ENCODE peak calls at places on chromosomes 16 and 17, in nine cellular contexts. One of them, this sample, is unnamed. For H3K4me1 and H3K36me3, the result is how much of the 10 kb centered on the place peaks cover.

GRCh38 chr17:18044609-18045008 is 5.4 kb downstream of the GID4 start:
- DNase-seq in ascending aorta: no peak
- DNase-seq in aorta: no peak
- DNase-seq in esophagus squamous epithelium: no peak
- DNase-seq in stomach: no peak
- DNase-seq in pancreas: no peak
- DNase-seq in CD8-positive, alpha-beta T cell: no peak
- DNase-seq in GM23338: no peak
- DNase-seq in tibial nerve: no peak
- DNase-seq in this sample: no peak

GRCh38 chr17:68238894-68239293 is 8.9 kb upstream of the AMZ2 start:
- DNase-seq in ascending aorta: no peak
- DNase-seq in aorta: no peak
- DNase-seq in esophagus squamous epithelium: no peak
- DNase-seq in stomach: no peak
- DNase-seq in pancreas: no peak
- DNase-seq in CD8-positive, alpha-beta T cell: no peak
- DNase-seq in GM23338: no peak
- DNase-seq in tibial nerve: no peak
- DNase-seq in this sample: no peak

GRCh38 chr16:90046971-90047713 is 27.9 kb upstream of the DBNDD1 start:
- DNase-seq in ascending aorta: peak
- DNase-seq in aorta: peak
- DNase-seq in esophagus squamous epithelium: no peak
- DNase-seq in stomach: peak
- DNase-seq in pancreas: peak
- DNase-seq in CD8-positive, alpha-beta T cell: no peak
- DNase-seq in GM23338: peak
- DNase-seq in tibial nerve: peak
- DNase-seq in this sample: no peak

GRCh38 chr17:7204335-7204734 is 15.3 kb downstream of the DLG4 start:
- DNase-seq in ascending aorta: no peak
- DNase-seq in aorta: no peak
- DNase-seq in esophagus squamous epithelium: no peak
- DNase-seq in stomach: no peak
- DNase-seq in pancreas: no peak
- DNase-seq in CD8-positive, alpha-beta T cell: no peak
- DNase-seq in GM23338: no peak
- DNase-seq in tibial nerve: no peak
- DNase-seq in this sample: no peak

GRCh38 chr16:15658556-15658955 is 8.5 kb downstream of the NDE1 start:
- DNase-seq in ascending aorta: no peak
- DNase-seq in aorta: no peak
- DNase-seq in esophagus squamous epithelium: no peak
- DNase-seq in stomach: no peak
- DNase-seq in pancreas: no peak
- DNase-seq in CD8-positive, alpha-beta T cell: no peak
- DNase-seq in GM23338: no peak
- DNase-seq in tibial nerve: no peak
- DNase-seq in this sample: no peak

GRCh38 chr17:48012151-48012520 is 25.5 kb downstream of the COPZ2 start:
- DNase-seq in ascending aorta: no peak
- DNase-seq in aorta: peak
- DNase-seq in esophagus squamous epithelium: no peak
- DNase-seq in stomach: peak
- DNase-seq in pancreas: no peak
- DNase-seq in CD8-positive, alpha-beta T cell: peak
- DNase-seq in GM23338: peak
- DNase-seq in tibial nerve: no peak
- DNase-seq in this sample: peak

GRCh38 chr16:81786321-81786720 is 7.2 kb downstream of the PLCG2 start:
- DNase-seq in ascending aorta: no peak
- DNase-seq in aorta: no peak
- DNase-seq in esophagus squamous epithelium: no peak
- DNase-seq in stomach: no peak
- DNase-seq in pancreas: no peak
- DNase-seq in CD8-positive, alpha-beta T cell: no peak
- DNase-seq in GM23338: peak
- DNase-seq in tibial nerve: no peak
- DNase-seq in this sample: no peak

GRCh38 chr16:17828012-17828411 is 357.3 kb upstream of the XYLT1 start:
- DNase-seq in ascending aorta: no peak
- DNase-seq in aorta: no peak
- DNase-seq in esophagus squamous epithelium: no peak
- DNase-seq in stomach: no peak
- DNase-seq in pancreas: no peak
- DNase-seq in CD8-positive, alpha-beta T cell: no peak
- DNase-seq in GM23338: no peak
- DNase-seq in tibial nerve: no peak
- DNase-seq in this sample: no peak

GRCh38 chr16:9056061-9056460 is 35.4 kb upstream of the HAPSTR1 start:
- DNase-seq in ascending aorta: no peak
- DNase-seq in aorta: no peak
- DNase-seq in esophagus squamous epithelium: no peak
- DNase-seq in stomach: no peak
- DNase-seq in pancreas: no peak
- DNase-seq in CD8-positive, alpha-beta T cell: no peak
- DNase-seq in GM23338: no peak
- DNase-seq in tibial nerve: no peak
- DNase-seq in this sample: no peak

GRCh38 chr17:78759203-78759968 is 22.7 kb downstream of the CYTH1 start:
- DNase-seq in ascending aorta: no peak
- DNase-seq in aorta: no peak
- DNase-seq in esophagus squamous epithelium: no peak
- DNase-seq in stomach: peak
- DNase-seq in pancreas: peak
- DNase-seq in CD8-positive, alpha-beta T cell: peak
- DNase-seq in GM23338: no peak
- DNase-seq in tibial nerve: no peak
- DNase-seq in this sample: peak

GRCh38 chr17:16917995-16918394 is 53.9 kb downstream of the TNFRSF13B start:
- DNase-seq in ascending aorta: no peak
- DNase-seq in aorta: peak
- DNase-seq in esophagus squamous epithelium: no peak
- DNase-seq in stomach: peak
- DNase-seq in pancreas: no peak
- DNase-seq in CD8-positive, alpha-beta T cell: no peak
- DNase-seq in GM23338: no peak
- DNase-seq in tibial nerve: no peak
- DNase-seq in this sample: no peak

DNA sequence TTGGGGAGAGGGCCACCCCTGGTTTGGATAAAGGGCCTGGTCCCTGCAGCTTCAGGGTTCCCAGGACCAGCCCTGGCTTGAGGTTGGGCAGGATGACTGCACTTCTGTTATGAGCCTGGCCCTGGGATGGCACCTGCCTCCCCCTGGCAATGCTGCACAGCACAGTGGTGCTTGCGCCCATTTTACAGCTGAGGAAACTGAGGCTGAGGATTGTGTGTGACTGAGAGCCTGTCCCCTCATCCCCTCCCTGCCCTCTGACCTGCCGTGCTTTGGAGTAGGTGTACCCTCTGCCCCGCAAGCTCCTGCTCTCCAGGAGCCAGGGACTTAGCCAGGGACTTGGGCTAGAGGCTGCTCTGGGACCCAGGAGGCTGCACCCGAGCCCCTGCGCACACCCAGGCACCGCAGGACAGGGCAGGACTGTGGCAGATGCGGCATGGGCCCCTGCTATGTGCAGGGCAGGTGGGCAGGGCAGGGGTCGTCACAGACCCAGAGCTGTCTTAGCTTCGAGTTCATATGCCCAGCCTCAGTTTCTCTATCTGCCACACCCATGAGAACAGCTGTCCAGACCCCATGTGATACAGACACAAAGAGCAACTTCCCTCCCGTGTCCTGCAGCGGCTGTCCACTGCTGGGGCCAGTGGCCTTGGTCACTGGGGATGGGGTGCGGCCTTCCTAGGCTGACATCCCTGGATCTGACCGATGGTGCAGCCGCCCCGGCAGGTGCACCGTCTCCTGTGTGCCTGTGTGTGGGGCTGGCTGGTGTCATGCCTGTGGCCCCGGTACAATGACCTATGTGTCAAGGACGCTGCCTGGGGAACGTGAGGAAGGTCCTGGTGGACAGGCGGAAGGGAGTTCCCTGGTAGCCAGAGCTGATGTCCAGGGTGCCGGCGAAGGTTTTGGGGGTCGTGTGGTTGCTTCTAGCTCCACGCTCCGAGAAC is 36.6 kb downstream of the BAHCC1 start:
- DNase-seq in ascending aorta: no peak
- DNase-seq in aorta: no peak
- DNase-seq in esophagus squamous epithelium: no peak
- DNase-seq in stomach: no peak
- DNase-seq in pancreas: no peak
- DNase-seq in CD8-positive, alpha-beta T cell: no peak
- DNase-seq in GM23338: no peak
- DNase-seq in tibial nerve: no peak
- DNase-seq in this sample: no peak
- H3K4me1 ChIP-seq in ascending aorta: under half
- H3K4me1 ChIP-seq in aorta: under half
- H3K4me1 ChIP-seq in esophagus squamous epithelium: half or more
- H3K4me1 ChIP-seq in stomach: half or more
- H3K4me1 ChIP-seq in pancreas: half or more
- H3K4me1 ChIP-seq in CD8-positive, alpha-beta T cell: under half
- H3K4me1 ChIP-seq in GM23338: under half
- H3K4me1 ChIP-seq in tibial nerve: half or more
- H3K4me1 ChIP-seq in this sample: under half

GRCh38 chr16:88589441-88589840 is 19.2 kb downstream of the ZC3H18 start:
- DNase-seq in ascending aorta: no peak
- DNase-seq in aorta: no peak
- DNase-seq in esophagus squamous epithelium: no peak
- DNase-seq in stomach: no peak
- DNase-seq in pancreas: no peak
- DNase-seq in CD8-positive, alpha-beta T cell: no peak
- DNase-seq in GM23338: no peak
- DNase-seq in tibial nerve: no peak
- DNase-seq in this sample: no peak
- H3K36me3 ChIP-seq in ascending aorta: under half
- H3K36me3 ChIP-seq in aorta: under half
- H3K36me3 ChIP-seq in esophagus squamous epithelium: under half
- H3K36me3 ChIP-seq in stomach: half or more
- H3K36me3 ChIP-seq in pancreas: under half
- H3K36me3 ChIP-seq in CD8-positive, alpha-beta T cell: under half
- H3K36me3 ChIP-seq in GM23338: under half
- H3K36me3 ChIP-seq in tibial nerve: under half
- H3K36me3 ChIP-seq in this sample: under half

GRCh38 chr16:67392301-67393059 is 818 bp downstream of the TPPP3 start:
- DNase-seq in ascending aorta: no peak
- DNase-seq in aorta: peak
- DNase-seq in esophagus squamous epithelium: no peak
- DNase-seq in stomach: no peak
- DNase-seq in pancreas: no peak
- DNase-seq in CD8-positive, alpha-beta T cell: no peak
- DNase-seq in GM23338: no peak
- DNase-seq in tibial nerve: no peak
- DNase-seq in this sample: no peak
- H3K4me1 ChIP-seq in ascending aorta: under half
- H3K4me1 ChIP-seq in aorta: under half
- H3K4me1 ChIP-seq in esophagus squamous epithelium: half or more
- H3K4me1 ChIP-seq in stomach: half or more
- H3K4me1 ChIP-seq in pancreas: under half
- H3K4me1 ChIP-seq in CD8-positive, alpha-beta T cell: under half
- H3K4me1 ChIP-seq in GM23338: under half
- H3K4me1 ChIP-seq in tibial nerve: half or more
- H3K4me1 ChIP-seq in this sample: under half

DNA sequence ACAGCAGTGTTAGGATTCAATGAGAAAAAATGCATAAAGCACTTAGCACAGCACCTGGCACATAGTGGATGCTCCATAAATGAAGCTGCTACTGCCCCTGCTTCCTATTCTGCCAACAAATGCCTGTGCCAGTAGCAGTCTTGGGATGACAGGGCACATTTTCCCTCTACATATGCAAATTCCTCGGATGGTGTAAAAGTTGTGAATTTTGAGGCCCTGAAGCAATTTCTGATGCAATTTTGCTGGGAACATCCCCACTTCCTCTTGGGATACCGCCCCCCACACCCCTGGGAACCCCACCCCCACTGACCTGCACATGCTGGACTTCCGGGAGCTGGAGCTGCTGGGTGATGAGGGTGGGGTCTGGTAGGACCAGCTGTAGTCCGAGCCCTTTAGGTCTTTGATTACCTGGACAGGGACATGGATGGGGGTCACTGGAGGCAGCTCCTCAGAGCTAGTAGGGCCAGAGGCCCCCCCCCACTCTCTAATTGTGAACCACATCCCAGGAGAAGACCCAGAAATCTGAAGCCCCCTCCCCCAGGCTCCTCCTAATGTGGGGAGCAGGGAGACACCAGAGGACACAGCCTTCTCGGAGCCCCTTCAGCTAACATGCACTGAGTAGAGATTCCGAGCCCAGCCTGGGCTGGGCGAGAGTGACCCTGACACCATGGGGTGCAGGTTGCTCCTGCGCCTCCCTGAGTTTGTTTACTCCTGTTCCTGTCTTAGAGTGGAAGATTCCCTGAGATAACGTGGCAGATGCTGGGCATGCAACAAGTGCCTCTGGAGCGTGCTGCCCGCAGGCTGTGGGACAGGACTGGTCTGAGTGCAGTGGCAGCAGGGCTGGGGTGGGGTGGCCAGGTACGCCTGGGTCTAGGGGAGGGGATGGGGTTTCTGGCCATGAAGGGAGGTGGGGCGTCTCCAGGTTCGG is 9.0 kb downstream of the MTSS2 start:
- DNase-seq in ascending aorta: no peak
- DNase-seq in aorta: peak
- DNase-seq in esophagus squamous epithelium: no peak
- DNase-seq in stomach: no peak
- DNase-seq in pancreas: no peak
- DNase-seq in CD8-positive, alpha-beta T cell: no peak
- DNase-seq in GM23338: no peak
- DNase-seq in tibial nerve: no peak
- DNase-seq in this sample: no peak
- H3K36me3 ChIP-seq in ascending aorta: half or more
- H3K36me3 ChIP-seq in aorta: under half
- H3K36me3 ChIP-seq in esophagus squamous epithelium: under half
- H3K36me3 ChIP-seq in stomach: half or more
- H3K36me3 ChIP-seq in pancreas: under half
- H3K36me3 ChIP-seq in CD8-positive, alpha-beta T cell: under half
- H3K36me3 ChIP-seq in GM23338: under half
- H3K36me3 ChIP-seq in tibial nerve: under half
- H3K36me3 ChIP-seq in this sample: under half

DNA sequence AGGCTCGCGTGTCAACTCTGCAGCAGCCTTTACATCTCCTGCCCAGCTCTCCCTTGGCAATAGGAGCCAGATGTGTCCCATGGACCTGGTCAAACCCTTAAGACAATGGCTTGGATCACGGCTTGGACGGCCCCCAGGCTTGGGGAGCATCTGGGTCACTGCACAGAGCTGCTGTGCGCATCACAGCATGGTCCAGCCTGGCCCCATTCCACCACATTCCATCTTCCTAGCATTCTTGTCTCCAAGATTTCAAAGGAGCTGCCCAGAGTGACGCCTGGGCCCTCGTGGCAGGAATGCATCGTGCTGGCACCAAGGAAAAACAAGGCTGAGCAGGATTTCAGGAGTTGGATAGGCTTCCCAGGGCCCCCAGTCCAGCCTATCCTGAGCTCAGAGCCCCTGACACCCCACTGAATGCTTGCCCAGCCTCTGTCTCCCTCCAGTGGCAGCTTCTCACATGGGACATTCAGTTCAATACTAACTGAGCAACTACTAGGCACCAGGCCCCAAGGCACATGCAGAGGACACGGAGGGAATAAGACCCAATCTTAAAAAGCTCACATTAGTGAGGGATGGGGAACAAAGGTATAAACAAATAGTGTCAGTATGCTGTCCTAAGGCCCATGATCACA is 34.3 kb downstream of the TK2 start:
- DNase-seq in ascending aorta: no peak
- DNase-seq in aorta: peak
- DNase-seq in esophagus squamous epithelium: no peak
- DNase-seq in stomach: no peak
- DNase-seq in pancreas: no peak
- DNase-seq in CD8-positive, alpha-beta T cell: no peak
- DNase-seq in GM23338: peak
- DNase-seq in tibial nerve: no peak
- DNase-seq in this sample: no peak
- H3K4me1 ChIP-seq in ascending aorta: half or more
- H3K4me1 ChIP-seq in aorta: under half
- H3K4me1 ChIP-seq in esophagus squamous epithelium: half or more
- H3K4me1 ChIP-seq in stomach: half or more
- H3K4me1 ChIP-seq in pancreas: under half
- H3K4me1 ChIP-seq in CD8-positive, alpha-beta T cell: under half
- H3K4me1 ChIP-seq in GM23338: under half
- H3K4me1 ChIP-seq in tibial nerve: half or more
- H3K4me1 ChIP-seq in this sample: under half

This sample was measured in effector memory CD4-positive, alpha-beta T cell.